ENCODE peak calls at places on chromosomes 5 and 9, in five cellular contexts. B is mesendoderm; M is IMR-90; E is CD8-positive, alpha-beta T cell; V is colonic mucosa. I is an unnamed sample. For H3K4me1, the result is how much of the 10 kb centered on the place peaks cover.

GRCh38 chr5:8981016-8981415 is 564.9 kb downstream of the SEMA5A start:
- DNase-seq in B (no peak), M (peak), E (no peak), V (no peak), I (no peak)

GRCh38 chr5:66443462-66444130 is 152.6 kb upstream of the MAST4 start:
- DNase-seq in B (no peak), M (no peak), E (no peak), V (no peak), I (no peak)

GRCh38 chr5:68148096-68148495 is 67.5 kb upstream of the PIK3R1 start:
- DNase-seq in B (no peak), M (no peak), E (no peak), V (no peak), I (no peak)

GRCh38 chr9:124010303-124010664 is 1.3 kb upstream of the LHX2 start:
- DNase-seq in B (no peak), M (no peak), E (no peak), V (no peak), I (no peak)

GRCh38 chr5:110092955-110093785 is 403.4 kb downstream of the MAN2A1 start:
- DNase-seq in B (peak), M (no peak), E (no peak), V (no peak), I (no peak)

GRCh38 chr5:71830626-71831539 is 111.8 kb downstream of the CARTPT start:
- DNase-seq in B (no peak), M (peak), E (no peak), V (peak), I (no peak)

GRCh38 chr9:129320575-129321311 is 142.7 kb upstream of the IER5L start:
- DNase-seq in B (peak), M (peak), E (peak), V (no peak), I (peak)

GRCh38 chr5:55160493-55161209 is 680 bp downstream of the GPX8 start:
- DNase-seq in B (peak), M (peak), E (no peak), V (peak), I (no peak)

GRCh38 chr5:56514246-56514645 is 281.1 kb upstream of the ANKRD55 start:
- DNase-seq in B (peak), M (no peak), E (no peak), V (no peak), I (no peak)

GRCh38 chr5:176620333-176620981 is 9.9 kb downstream of the SNCB start:
- DNase-seq in B (peak), M (no peak), E (no peak), V (no peak), I (no peak)

GRCh38 chr5:173458819-173459218 is 130.6 kb upstream of the STC2 start:
- DNase-seq in B (no peak), M (peak), E (no peak), V (no peak), I (no peak)

GRCh38 chr9:37466037-37466709 is 923 bp upstream of the ZBTB5 start:
- DNase-seq in B (peak), M (no peak), E (no peak), V (peak), I (peak)

GRCh38 chr5:40386293-40386692 is 293.4 kb upstream of the PTGER4 start:
- DNase-seq in B (peak), M (peak), E (no peak), V (no peak), I (no peak)

GRCh38 chr5:142262683-142263082 is 62.1 kb downstream of the SPRY4 start:
- DNase-seq in B (no peak), M (no peak), E (no peak), V (no peak), I (no peak)

GRCh38 chr5:160297004-160297403 is 15.4 kb downstream of the CCNJL start:
- DNase-seq in B (no peak), M (peak), E (no peak), V (no peak), I (no peak)

GRCh38 chr9:81776390-81776789 is 87.0 kb upstream of the TLE1 start:
- DNase-seq in B (no peak), M (no peak), E (no peak), V (no peak), I (no peak)

GRCh38 chr5:61301820-61302563 is 30.1 kb upstream of the ZSWIM6 start:
- DNase-seq in B (peak), M (peak), E (no peak), V (peak), I (no peak)

GRCh38 chr5:173673295-173674170 is 57.1 kb upstream of the BOD1 start:
- DNase-seq in B (no peak), M (no peak), E (no peak), V (no peak), I (no peak)

GRCh38 chr5:163347671-163348070 is 89.7 kb upstream of the CCNG1 start:
- DNase-seq in B (peak), M (peak), E (peak), V (peak), I (peak)

GRCh38 chr9:116482740-116483139 is 204.4 kb upstream of the TRIM32 start:
- DNase-seq in B (peak), M (no peak), E (no peak), V (no peak), I (no peak)

GRCh38 chr5:149474198-149474597 is 77.0 kb downstream of the CSNK1A1 start:
- DNase-seq in B (no peak), M (no peak), E (no peak), V (peak), I (no peak)

GRCh38 chr5:156534086-156534485 is 207.1 kb downstream of the SGCD start:
- DNase-seq in B (no peak), M (no peak), E (no peak), V (no peak), I (no peak)

GRCh38 chr9:1018121-1018520 is 32.0 kb upstream of the DMRT2 start:
- DNase-seq in B (peak), M (no peak), E (no peak), V (peak), I (no peak)

GRCh38 chr9:14313951-14314423 is at the start of gene NFIB:
- DNase-seq in B (peak), M (peak), E (no peak), V (peak), I (no peak)

GRCh38 chr9:113988385-113988784 is 89.7 kb downstream of the AMBP start:
- DNase-seq in B (no peak), M (no peak), E (no peak), V (no peak), I (no peak)

GRCh38 chr9:12774861-12775367 is at the start of gene LURAP1L:
- DNase-seq in B (peak), M (peak), E (no peak), V (peak), I (no peak)

GRCh38 chr9:127754761-127755557 is 19.9 kb upstream of the TOR2A start:
- DNase-seq in B (peak), M (no peak), E (no peak), V (no peak), I (no peak)

GRCh38 chr9:18786936-18787658 is 245.9 kb downstream of the SAXO1 start:
- DNase-seq in B (no peak), M (peak), E (no peak), V (no peak), I (no peak)

GRCh38 chr5:84634256-84634655 is 249.6 kb upstream of the EDIL3 start:
- DNase-seq in B (no peak), M (peak), E (no peak), V (no peak), I (no peak)

GRCh38 chr9:120891255-120891954 is 14.4 kb upstream of the PHF19 start:
- DNase-seq in B (no peak), M (peak), E (peak), V (no peak), I (no peak)
- H3K27ac ChIP-seq in B (no peak), M (no peak), E (peak), V (peak), I (peak)

DNA sequence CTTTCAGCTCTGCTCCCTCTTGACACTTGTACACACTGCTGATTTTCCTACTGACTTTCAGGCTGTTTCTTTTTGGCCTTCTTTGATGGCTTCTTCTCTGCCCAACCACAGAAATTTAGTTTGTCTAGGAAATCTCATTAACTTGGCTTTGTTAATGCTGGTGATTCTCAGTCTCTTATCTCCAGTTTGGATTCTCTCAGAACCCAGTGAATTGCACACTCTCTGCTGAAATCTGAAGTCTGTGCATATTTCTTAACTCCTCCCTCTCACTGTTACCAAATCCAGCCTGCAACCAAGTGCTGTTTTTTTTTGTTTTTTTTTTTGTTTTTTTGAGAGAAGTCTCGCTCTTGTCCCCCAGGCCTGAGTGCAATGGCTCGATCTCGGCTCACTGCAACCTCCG is 117.2 kb downstream of the CDC42SE2 start:
- DNase-seq in B (no peak), M (peak), E (no peak), V (no peak), I (no peak)
- H3K4me1 ChIP-seq in B (under half), M (under half), E (half or more), V (under half), I (half or more)

GRCh38 chr9:135886147-135886981 is 21.0 kb downstream of the CAMSAP1 start:
- DNase-seq in B (no peak), M (no peak), E (no peak), V (no peak), I (no peak)

GRCh38 chr9:135888126-135888765 is 19.1 kb downstream of the CAMSAP1 start:
- DNase-seq in B (no peak), M (no peak), E (no peak), V (no peak), I (no peak)

GRCh38 chr9:135888766-135889394 is 18.5 kb downstream of the CAMSAP1 start:
- DNase-seq in B (no peak), M (no peak), E (no peak), V (no peak), I (no peak)

GRCh38 chr9:135887021-135887507 is 20.3 kb downstream of the CAMSAP1 start:
- DNase-seq in B (no peak), M (peak), E (no peak), V (no peak), I (no peak)

GRCh38 chr9:135887585-135888050 is 19.7 kb downstream of the CAMSAP1 start:
- DNase-seq in B (peak), M (no peak), E (peak), V (no peak), I (peak)
- H3K27ac ChIP-seq in B (no peak), M (no peak), E (peak), V (no peak), I (peak)

DNA sequence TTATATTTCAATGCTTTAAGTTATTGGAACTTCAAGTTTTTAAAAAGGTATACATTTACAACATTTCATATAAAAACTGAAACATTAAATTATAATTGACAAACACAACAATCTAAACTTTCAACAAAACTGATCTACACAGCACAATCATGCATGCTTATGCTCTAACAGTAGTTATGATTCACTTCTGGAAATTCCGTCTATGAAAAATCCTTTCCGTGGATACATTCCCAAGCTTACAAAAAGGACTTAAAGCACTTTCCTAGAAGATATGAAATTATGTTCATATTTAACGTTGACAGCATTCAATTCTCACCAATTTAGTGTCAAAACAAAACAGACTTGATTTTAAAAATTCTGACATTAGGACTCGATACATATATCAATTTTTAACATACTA is 3.7 kb downstream of the HNRNPH1 start:
- DNase-seq in B (no peak), M (peak), E (no peak), V (no peak), I (no peak)
- H3K4me1 ChIP-seq in B (under half), M (under half), E (half or more), V (under half), I (under half)

DNA sequence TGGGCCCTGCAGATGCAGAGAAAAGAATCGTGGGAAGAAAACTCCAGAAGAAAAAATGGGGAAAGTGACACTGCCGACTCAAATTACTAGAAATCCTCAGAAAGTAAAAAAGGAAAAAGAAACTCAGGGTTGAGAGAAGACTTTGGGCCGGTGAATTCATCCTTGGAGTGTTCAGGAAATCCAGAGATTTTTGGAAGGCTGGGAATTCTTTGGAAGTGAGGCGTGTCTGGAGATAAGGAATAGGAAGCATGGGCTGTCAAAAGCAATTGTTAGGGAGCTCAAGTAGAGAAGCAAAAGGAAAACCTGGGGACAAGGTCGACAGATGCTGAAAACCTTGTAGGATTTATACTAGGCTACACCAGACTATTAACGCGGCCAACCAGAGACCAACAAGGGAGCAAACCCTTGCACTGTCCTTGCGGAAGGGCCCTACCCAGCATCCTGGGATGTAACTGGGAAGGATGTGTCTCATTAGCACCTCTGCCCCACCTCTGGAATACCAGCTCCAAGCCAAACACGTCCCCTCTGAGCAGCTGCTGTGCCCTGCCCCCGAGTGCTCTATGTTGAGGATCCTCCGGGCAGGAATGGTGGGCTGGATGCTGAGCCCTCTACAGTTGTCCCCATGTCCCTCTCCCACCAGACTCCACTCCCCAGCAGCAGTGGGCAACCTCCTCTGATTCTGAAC is 11.6 kb downstream of the DAB2IP start:
- DNase-seq in B (peak), M (no peak), E (no peak), V (no peak), I (no peak)
- H3K27ac ChIP-seq in B (no peak), M (no peak), E (no peak), V (no peak), I (no peak)